ENCODE peak calls at places on chromosome 3, in ten cellular contexts. One of them, this sample, is unnamed.

GRCh38 chr3:98068824-98069223 is 18.1 kb upstream of the OR5AC2 start:
- DNase-seq in foreskin fibroblast: no peak
- DNase-seq in choroid plexus epithelial cell: no peak
- DNase-seq in BJ: no peak
- DNase-seq in fibroblast of mammary gland: no peak
- DNase-seq in mucosa of descending colon: no peak
- DNase-seq in HFF-Myc: no peak
- DNase-seq in right atrium auricular region: no peak
- DNase-seq in spleen: no peak
- DNase-seq in sigmoid colon: no peak
- DNase-seq in this sample: no peak

GRCh38 chr3:16600771-16601538 is 4.3 kb downstream of the DAZL start:
- DNase-seq in mucosa of descending colon: peak
- DNase-seq in BJ: peak
- DNase-seq in choroid plexus epithelial cell: peak
- DNase-seq in right atrium auricular region: peak
- DNase-seq in sigmoid colon: peak
- DNase-seq in fibroblast of mammary gland: peak
- DNase-seq in foreskin fibroblast: peak
- DNase-seq in HFF-Myc: peak
- DNase-seq in spleen: peak
- DNase-seq in this sample: peak

GRCh38 chr3:5456199-5456598 is 268.7 kb downstream of the EDEM1 start:
- DNase-seq in BJ: no peak
- DNase-seq in right atrium auricular region: no peak
- DNase-seq in HFF-Myc: no peak
- DNase-seq in spleen: no peak
- DNase-seq in choroid plexus epithelial cell: no peak
- DNase-seq in mucosa of descending colon: no peak
- DNase-seq in sigmoid colon: no peak
- DNase-seq in foreskin fibroblast: no peak
- DNase-seq in fibroblast of mammary gland: no peak
- DNase-seq in this sample: no peak

GRCh38 chr3:179301645-179302044 is 21.2 kb upstream of the ZNF639 start:
- DNase-seq in right atrium auricular region: no peak
- DNase-seq in BJ: no peak
- DNase-seq in foreskin fibroblast: no peak
- DNase-seq in sigmoid colon: no peak
- DNase-seq in fibroblast of mammary gland: no peak
- DNase-seq in spleen: no peak
- DNase-seq in choroid plexus epithelial cell: no peak
- DNase-seq in HFF-Myc: no peak
- DNase-seq in mucosa of descending colon: no peak
- DNase-seq in this sample: no peak

GRCh38 chr3:52685285-52685704 is 418 bp downstream of the PBRM1 start:
- DNase-seq in sigmoid colon: peak
- DNase-seq in HFF-Myc: no peak
- DNase-seq in fibroblast of mammary gland: no peak
- DNase-seq in mucosa of descending colon: peak
- DNase-seq in BJ: no peak
- DNase-seq in spleen: peak
- DNase-seq in right atrium auricular region: peak
- DNase-seq in choroid plexus epithelial cell: no peak
- DNase-seq in foreskin fibroblast: peak
- DNase-seq in this sample: peak

GRCh38 chr3:21672303-21672702 is 78.7 kb downstream of the ZNF385D start:
- DNase-seq in foreskin fibroblast: peak
- DNase-seq in sigmoid colon: no peak
- DNase-seq in fibroblast of mammary gland: peak
- DNase-seq in HFF-Myc: peak
- DNase-seq in right atrium auricular region: no peak
- DNase-seq in choroid plexus epithelial cell: peak
- DNase-seq in BJ: peak
- DNase-seq in mucosa of descending colon: no peak
- DNase-seq in spleen: no peak
- DNase-seq in this sample: peak

GRCh38 chr3:78926523-78926922 is 841.3 kb downstream of the ROBO1 start:
- DNase-seq in BJ: no peak
- DNase-seq in foreskin fibroblast: no peak
- DNase-seq in sigmoid colon: no peak
- DNase-seq in choroid plexus epithelial cell: no peak
- DNase-seq in mucosa of descending colon: no peak
- DNase-seq in fibroblast of mammary gland: peak
- DNase-seq in HFF-Myc: no peak
- DNase-seq in right atrium auricular region: no peak
- DNase-seq in spleen: no peak
- DNase-seq in this sample: no peak

GRCh38 chr3:194640829-194641228 is 7.6 kb upstream of the TMEM44 start:
- DNase-seq in mucosa of descending colon: no peak
- DNase-seq in spleen: no peak
- DNase-seq in right atrium auricular region: no peak
- DNase-seq in sigmoid colon: no peak
- DNase-seq in fibroblast of mammary gland: peak
- DNase-seq in choroid plexus epithelial cell: peak
- DNase-seq in BJ: no peak
- DNase-seq in foreskin fibroblast: no peak
- DNase-seq in HFF-Myc: no peak
- DNase-seq in this sample: peak

GRCh38 chr3:158713094-158713499 is 19.2 kb downstream of the RARRES1 start:
- DNase-seq in mucosa of descending colon: no peak
- DNase-seq in spleen: no peak
- DNase-seq in foreskin fibroblast: peak
- DNase-seq in sigmoid colon: no peak
- DNase-seq in BJ: no peak
- DNase-seq in HFF-Myc: no peak
- DNase-seq in choroid plexus epithelial cell: peak
- DNase-seq in fibroblast of mammary gland: peak
- DNase-seq in right atrium auricular region: peak
- DNase-seq in this sample: no peak

GRCh38 chr3:185236969-185237368 is 16.9 kb downstream of the EHHADH start:
- DNase-seq in spleen: no peak
- DNase-seq in choroid plexus epithelial cell: no peak
- DNase-seq in foreskin fibroblast: no peak
- DNase-seq in right atrium auricular region: no peak
- DNase-seq in mucosa of descending colon: no peak
- DNase-seq in HFF-Myc: no peak
- DNase-seq in fibroblast of mammary gland: no peak
- DNase-seq in sigmoid colon: no peak
- DNase-seq in BJ: no peak
- DNase-seq in this sample: no peak

DNA sequence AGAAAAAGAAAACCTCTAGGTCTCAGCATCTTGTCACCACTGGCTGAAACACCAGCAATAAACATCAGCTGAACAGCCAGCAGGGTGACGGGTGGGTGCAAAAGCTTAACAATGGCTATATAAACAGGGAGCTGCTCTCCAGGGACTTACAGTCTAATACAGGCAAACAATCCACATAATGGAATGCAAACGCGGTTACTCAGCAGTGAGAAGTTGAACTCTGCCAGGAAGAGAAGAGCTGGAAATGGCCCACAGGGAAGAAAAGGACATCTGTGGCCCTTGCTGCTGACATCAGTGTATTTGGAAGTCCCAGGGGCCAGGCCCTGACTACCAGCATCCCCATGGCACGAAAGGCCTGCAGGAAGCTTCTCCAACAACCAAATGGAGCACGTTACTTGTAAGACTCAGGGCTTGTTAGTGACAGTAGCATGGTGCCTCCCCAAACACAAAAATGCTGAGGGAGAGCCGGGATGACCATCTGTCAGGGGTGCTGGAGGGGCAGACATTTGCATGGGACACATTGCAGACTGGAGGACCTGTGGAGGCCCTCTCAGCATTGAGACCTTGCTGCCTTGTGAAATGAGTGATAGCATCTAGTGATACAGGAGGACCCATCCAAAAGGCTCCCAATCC is 3.0 kb downstream of the HEG1 start:
- DNase-seq in HFF-Myc: no peak
- DNase-seq in foreskin fibroblast: peak
- DNase-seq in fibroblast of mammary gland: peak
- DNase-seq in mucosa of descending colon: no peak
- DNase-seq in sigmoid colon: no peak
- DNase-seq in BJ: peak
- DNase-seq in right atrium auricular region: no peak
- DNase-seq in spleen: peak
- DNase-seq in choroid plexus epithelial cell: peak
- DNase-seq in this sample: peak
- H3K4me3 ChIP-seq in HFF-Myc: peak
- H3K4me3 ChIP-seq in foreskin fibroblast: peak
- H3K4me3 ChIP-seq in fibroblast of mammary gland: peak
- H3K4me3 ChIP-seq in mucosa of descending colon: no peak
- H3K4me3 ChIP-seq in sigmoid colon: peak
- H3K4me3 ChIP-seq in BJ: peak
- H3K4me3 ChIP-seq in right atrium auricular region: peak
- H3K4me3 ChIP-seq in spleen: peak
- H3K4me3 ChIP-seq in choroid plexus epithelial cell: peak
- H3K4me3 ChIP-seq in this sample: peak

GRCh38 chr3:165892565-165892964 is 55.3 kb upstream of the BCHE start:
- DNase-seq in HFF-Myc: no peak
- DNase-seq in sigmoid colon: no peak
- DNase-seq in right atrium auricular region: no peak
- DNase-seq in mucosa of descending colon: no peak
- DNase-seq in fibroblast of mammary gland: no peak
- DNase-seq in BJ: no peak
- DNase-seq in foreskin fibroblast: no peak
- DNase-seq in choroid plexus epithelial cell: no peak
- DNase-seq in spleen: no peak
- DNase-seq in this sample: no peak

GRCh38 chr3:165895919-165896318 is 58.7 kb upstream of the BCHE start:
- DNase-seq in foreskin fibroblast: no peak
- DNase-seq in sigmoid colon: no peak
- DNase-seq in right atrium auricular region: no peak
- DNase-seq in choroid plexus epithelial cell: no peak
- DNase-seq in HFF-Myc: no peak
- DNase-seq in BJ: no peak
- DNase-seq in spleen: no peak
- DNase-seq in mucosa of descending colon: no peak
- DNase-seq in fibroblast of mammary gland: peak
- DNase-seq in this sample: peak
- TF ChIP-seq CTCF in foreskin fibroblast: no peak
- TF ChIP-seq CTCF in sigmoid colon: no peak
- TF ChIP-seq CTCF in right atrium auricular region: no peak
- TF ChIP-seq CTCF in choroid plexus epithelial cell: peak
- TF ChIP-seq CTCF in HFF-Myc: no peak
- TF ChIP-seq CTCF in BJ: no peak
- TF ChIP-seq CTCF in spleen: no peak
- TF ChIP-seq CTCF in mucosa of descending colon: no peak
- TF ChIP-seq CTCF in fibroblast of mammary gland: peak
- TF ChIP-seq CTCF in this sample: peak

DNA sequence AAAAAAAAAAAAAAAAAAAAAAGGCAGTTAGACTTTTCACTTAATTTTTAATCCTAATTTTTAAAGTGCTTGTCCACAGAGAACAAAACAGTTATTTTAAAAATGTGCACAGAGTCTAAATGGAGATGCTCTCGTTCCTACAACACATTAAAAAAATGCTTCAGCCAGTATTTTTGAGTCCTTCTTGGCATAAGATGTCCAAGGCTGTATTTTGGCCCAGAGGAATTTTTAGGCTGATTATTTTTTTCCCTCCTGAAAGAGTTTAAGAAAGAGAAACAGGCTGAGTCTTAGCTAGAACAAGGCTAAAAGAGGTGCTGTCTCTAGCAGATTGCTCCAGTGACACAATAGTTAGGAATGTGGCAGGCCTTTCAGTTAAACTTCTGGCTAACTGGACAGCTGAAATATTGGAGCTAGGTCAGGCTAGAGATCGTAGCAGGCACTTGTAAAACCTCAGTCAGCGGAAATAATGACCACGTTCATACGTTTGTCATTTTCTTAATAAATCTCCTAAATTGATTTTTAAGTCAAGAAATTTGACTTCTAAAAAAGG is 271.5 kb upstream of the RARB start:
- DNase-seq in fibroblast of mammary gland: peak
- DNase-seq in sigmoid colon: no peak
- DNase-seq in foreskin fibroblast: peak
- DNase-seq in choroid plexus epithelial cell: peak
- DNase-seq in BJ: peak
- DNase-seq in right atrium auricular region: no peak
- DNase-seq in mucosa of descending colon: no peak
- DNase-seq in spleen: no peak
- DNase-seq in HFF-Myc: peak
- DNase-seq in this sample: peak
- H3K4me3 ChIP-seq in fibroblast of mammary gland: no peak
- H3K4me3 ChIP-seq in sigmoid colon: no peak
- H3K4me3 ChIP-seq in foreskin fibroblast: no peak
- H3K4me3 ChIP-seq in choroid plexus epithelial cell: no peak
- H3K4me3 ChIP-seq in BJ: no peak
- H3K4me3 ChIP-seq in right atrium auricular region: no peak
- H3K4me3 ChIP-seq in mucosa of descending colon: no peak
- H3K4me3 ChIP-seq in spleen: no peak
- H3K4me3 ChIP-seq in HFF-Myc: no peak
- H3K4me3 ChIP-seq in this sample: no peak

GRCh38 chr3:69386535-69387385 is 872 bp upstream of the FRMD4B start:
- DNase-seq in right atrium auricular region: no peak
- DNase-seq in sigmoid colon: no peak
- DNase-seq in HFF-Myc: no peak
- DNase-seq in fibroblast of mammary gland: no peak
- DNase-seq in foreskin fibroblast: no peak
- DNase-seq in mucosa of descending colon: no peak
- DNase-seq in BJ: no peak
- DNase-seq in choroid plexus epithelial cell: no peak
- DNase-seq in spleen: no peak
- DNase-seq in this sample: no peak
- TF ChIP-seq CTCF in right atrium auricular region: no peak
- TF ChIP-seq CTCF in sigmoid colon: no peak
- TF ChIP-seq CTCF in HFF-Myc: no peak
- TF ChIP-seq CTCF in fibroblast of mammary gland: no peak
- TF ChIP-seq CTCF in foreskin fibroblast: no peak
- TF ChIP-seq CTCF in mucosa of descending colon: no peak
- TF ChIP-seq CTCF in BJ: no peak
- TF ChIP-seq CTCF in choroid plexus epithelial cell: no peak
- TF ChIP-seq CTCF in spleen: no peak
- TF ChIP-seq CTCF in this sample: no peak

This sample was measured in cardiac fibroblast.